ENCODE peak calls at places on chromosomes 13 and 19, in four cellular contexts. C is nucleus accumbens, H is iPS-NIHi11, Q is hepatic stellate cell. L is an unnamed sample.

GRCh38 chr13:106772202-106772601 is 204.3 kb upstream of the ARGLU1 start:
- DNase-seq in C (no peak), Q (no peak), H (no peak), L (no peak)

GRCh38 chr13:41317243-41317642 is 6.2 kb downstream of the NAA16 start:
- DNase-seq in C (no peak), Q (no peak), H (no peak), L (no peak)

GRCh38 chr19:7868671-7869452 is 5.3 kb downstream of the PRR36 start:
- DNase-seq in C (peak), Q (peak), H (peak), L (peak)

GRCh38 chr19:55176116-55176515 is 4.0 kb downstream of the SYT5 start:
- DNase-seq in C (no peak), H (no peak), Q (no peak), L (no peak)

GRCh38 chr19:52214241-52214640 is 24.4 kb downstream of the PPP2R1A start:
- DNase-seq in Q (no peak), C (no peak), H (no peak), L (no peak)

GRCh38 chr13:37905736-37906135 is 36.2 kb upstream of the TRPC4 start:
- DNase-seq in C (no peak), Q (no peak), H (no peak), L (no peak)

GRCh38 chr13:46909037-46909436 is 12.2 kb upstream of the HTR2A start:
- DNase-seq in C (no peak), Q (no peak), H (no peak), L (no peak)

GRCh38 chr19:20051841-20052768 is 12.8 kb upstream of the ZNF682 start:
- DNase-seq in H (peak), C (peak), Q (peak), L (peak)

GRCh38 chr13:27182844-27183497 is 11.4 kb upstream of the USP12 start:
- DNase-seq in H (no peak), C (no peak), Q (peak), L (peak)

GRCh38 chr19:38263696-38264485 is 482 bp upstream of the SPINT2 start:
- DNase-seq in H (peak), Q (peak), C (no peak), L (no peak)

GRCh38 chr13:51928231-51928630 is 66.5 kb downstream of the CCDC70 start:
- DNase-seq in C (no peak), Q (no peak), H (no peak), L (no peak)

GRCh38 chr13:100525453-100526298 is 62.9 kb downstream of the GGACT start:
- DNase-seq in H (no peak), C (no peak), Q (no peak), L (no peak)

GRCh38 chr19:41998246-41999020 is 4.4 kb upstream of the ATP1A3 start:
- DNase-seq in H (peak), C (no peak), Q (peak), L (no peak)

GRCh38 chr13:79637086-79637763 is 156.3 kb downstream of the NDFIP2 start:
- DNase-seq in C (no peak), Q (no peak), H (no peak), L (no peak)

GRCh38 chr13:71730267-71730666 is 136.7 kb downstream of the DACH1 start:
- DNase-seq in C (no peak), H (no peak), Q (no peak), L (no peak)

GRCh38 chr19:1449467-1450442 is at the start of gene APC2:
- DNase-seq in H (peak), C (peak), Q (peak), L (no peak)

GRCh38 chr13:23778879-23779278 is 110.3 kb downstream of the MIPEP start:
- DNase-seq in Q (no peak), C (no peak), H (no peak), L (no peak)

GRCh38 chr19:50500060-50500752 is 10.8 kb downstream of the JOSD2 start:
- DNase-seq in H (peak), C (peak), Q (no peak), L (no peak)

GRCh38 chr19:1782501-1782900 is 29.2 kb downstream of the ONECUT3 start:
- DNase-seq in Q (no peak), H (no peak), C (no peak), L (no peak)

GRCh38 chr13:111874981-111875380 is 192.0 kb upstream of the SOX1 start:
- DNase-seq in C (no peak), H (no peak), Q (no peak), L (no peak)

GRCh38 chr13:47661076-47661475 is 340.0 kb downstream of the SUCLA2 start:
- DNase-seq in H (no peak), C (no peak), Q (no peak), L (no peak)

GRCh38 chr19:19661675-19662251 is 1.7 kb downstream of the ATP13A1 start:
- DNase-seq in Q (peak), H (no peak), C (no peak), L (no peak)

GRCh38 chr13:23348270-23349126 is 85.0 kb downstream of the SACS start:
- DNase-seq in C (no peak), H (no peak), Q (no peak), L (no peak)

GRCh38 chr13:46553521-46553885 is 533 bp downstream of the LRCH1 start:
- DNase-seq in H (peak), C (no peak), Q (no peak), L (no peak)

GRCh38 chr13:30145709-30146367 is 161.5 kb downstream of the KATNAL1 start:
- DNase-seq in Q (no peak), H (no peak), C (no peak), L (no peak)

GRCh38 chr19:48396871-48397176 is 3.4 kb downstream of the GRIN2D start:
- DNase-seq in Q (no peak), C (no peak), H (no peak), L (no peak)

GRCh38 chr13:24244802-24245201 is 64.6 kb upstream of the C1QTNF9 start:
- DNase-seq in C (no peak), H (no peak), Q (no peak), L (no peak)

GRCh38 chr19:39319098-39319891 is 1.4 kb downstream of the LRFN1 start:
- DNase-seq in C (no peak), Q (no peak), H (no peak), L (no peak)

GRCh38 chr19:57363734-57364181 is 407 bp downstream of the TRAPPC2B start:
- DNase-seq in Q (peak), C (no peak), H (no peak), L (peak)

GRCh38 chr13:27482996-27483395 is 32.6 kb upstream of the MTIF3 start:
- DNase-seq in H (no peak), C (no peak), Q (no peak), L (no peak)

GRCh38 chr19:48342841-48343540 is 17.6 kb downstream of the EMP3 start:
- DNase-seq in C (no peak), Q (peak), H (no peak), L (no peak)

GRCh38 chr13:59873856-59874255 is 289.9 kb downstream of the DIAPH3 start:
- DNase-seq in C (no peak), Q (no peak), H (no peak), L (no peak)

GRCh38 chr13:75310005-75310580 is 171.9 kb downstream of the TBC1D4 start:
- DNase-seq in H (no peak), Q (no peak), C (no peak), L (no peak)

L was measured in SJSA1.